ENCODE peak calls at places on chromosomes 1 and 21, in six cellular contexts. One of them, this sample, is unnamed.
A peak's percentile ranks its signal among the peaks of the same experiment; 100 is the strongest.

GRCh38 chr1:119911775-119912174 is 15.5 kb upstream of the ADAM30 start:
- DNase-seq in OCI-LY7: no peak
- DNase-seq in kidney: no peak
- DNase-seq in GM06990: no peak
- DNase-seq in adipocyte: no peak
- DNase-seq in activated CD4-positive, alpha-beta T cell treated with anti-CD3 and anti-CD28 coated beads, Interleukin-2, amount 10 ng/mL, durations not matched to agents 7 days and 5 days: no peak
- DNase-seq in this sample: no peak

GRCh38 chr1:56149761-56150160 is 429.6 kb downstream of the PLPP3 start:
- DNase-seq in kidney: no peak
- DNase-seq in OCI-LY7: no peak
- DNase-seq in activated CD4-positive, alpha-beta T cell treated with anti-CD3 and anti-CD28 coated beads, Interleukin-2, amount 10 ng/mL, durations not matched to agents 7 days and 5 days: no peak
- DNase-seq in adipocyte: no peak
- DNase-seq in GM06990: no peak
- DNase-seq in this sample: peak; percentile 10

GRCh38 chr21:42612390-42612789 is 41.0 kb upstream of the PDE9A start:
- DNase-seq in GM06990: no peak
- DNase-seq in kidney: no peak
- DNase-seq in activated CD4-positive, alpha-beta T cell treated with anti-CD3 and anti-CD28 coated beads, Interleukin-2, amount 10 ng/mL, durations not matched to agents 7 days and 5 days: no peak
- DNase-seq in adipocyte: no peak
- DNase-seq in OCI-LY7: no peak
- DNase-seq in this sample: no peak

GRCh38 chr1:21633141-21633755 is 35.9 kb downstream of the RAP1GAP start:
- DNase-seq in OCI-LY7: no peak
- DNase-seq in adipocyte: no peak
- DNase-seq in kidney: no peak
- DNase-seq in activated CD4-positive, alpha-beta T cell treated with anti-CD3 and anti-CD28 coated beads, Interleukin-2, amount 10 ng/mL, durations not matched to agents 7 days and 5 days: no peak
- DNase-seq in GM06990: no peak
- DNase-seq in this sample: no peak

GRCh38 chr1:205670143-205670431 is 10.2 kb downstream of the SLC45A3 start:
- DNase-seq in activated CD4-positive, alpha-beta T cell treated with anti-CD3 and anti-CD28 coated beads, Interleukin-2, amount 10 ng/mL, durations not matched to agents 7 days and 5 days: no peak
- DNase-seq in GM06990: no peak
- DNase-seq in kidney: no peak
- DNase-seq in OCI-LY7: no peak
- DNase-seq in adipocyte: no peak
- DNase-seq in this sample: no peak

GRCh38 chr1:33302325-33302724 is 18.6 kb downstream of the A3GALT2 start:
- DNase-seq in GM06990: no peak
- DNase-seq in activated CD4-positive, alpha-beta T cell treated with anti-CD3 and anti-CD28 coated beads, Interleukin-2, amount 10 ng/mL, durations not matched to agents 7 days and 5 days: peak; percentile 60
- DNase-seq in kidney: peak; percentile 47
- DNase-seq in OCI-LY7: peak; percentile 11
- DNase-seq in adipocyte: no peak
- DNase-seq in this sample: no peak

GRCh38 chr1:14915356-14916054 is 238.0 kb upstream of the TMEM51 start:
- DNase-seq in adipocyte: peak; percentile 68
- DNase-seq in kidney: no peak
- DNase-seq in OCI-LY7: peak; percentile 58
- DNase-seq in activated CD4-positive, alpha-beta T cell treated with anti-CD3 and anti-CD28 coated beads, Interleukin-2, amount 10 ng/mL, durations not matched to agents 7 days and 5 days: peak; percentile 54
- DNase-seq in GM06990: no peak
- DNase-seq in this sample: no peak

GRCh38 chr1:115280073-115280472 is 58.0 kb downstream of the NGF start:
- DNase-seq in kidney: no peak
- DNase-seq in OCI-LY7: no peak
- DNase-seq in activated CD4-positive, alpha-beta T cell treated with anti-CD3 and anti-CD28 coated beads, Interleukin-2, amount 10 ng/mL, durations not matched to agents 7 days and 5 days: no peak
- DNase-seq in adipocyte: peak; percentile 95
- DNase-seq in GM06990: no peak
- DNase-seq in this sample: peak; percentile 93

GRCh38 chr1:230228234-230228897 is 161.3 kb downstream of the GALNT2 start:
- DNase-seq in kidney: no peak
- DNase-seq in adipocyte: no peak
- DNase-seq in activated CD4-positive, alpha-beta T cell treated with anti-CD3 and anti-CD28 coated beads, Interleukin-2, amount 10 ng/mL, durations not matched to agents 7 days and 5 days: no peak
- DNase-seq in GM06990: no peak
- DNase-seq in OCI-LY7: no peak
- DNase-seq in this sample: no peak

GRCh38 chr1:206497774-206498173 is 9.6 kb upstream of the RASSF5 start:
- DNase-seq in adipocyte: no peak
- DNase-seq in activated CD4-positive, alpha-beta T cell treated with anti-CD3 and anti-CD28 coated beads, Interleukin-2, amount 10 ng/mL, durations not matched to agents 7 days and 5 days: no peak
- DNase-seq in kidney: no peak
- DNase-seq in GM06990: no peak
- DNase-seq in OCI-LY7: no peak
- DNase-seq in this sample: peak; percentile 27

GRCh38 chr1:19606817-19607706 is 37.0 kb upstream of the NBL1 start:
- DNase-seq in OCI-LY7: no peak
- DNase-seq in GM06990: no peak
- DNase-seq in adipocyte: peak; percentile 54
- DNase-seq in kidney: no peak
- DNase-seq in activated CD4-positive, alpha-beta T cell treated with anti-CD3 and anti-CD28 coated beads, Interleukin-2, amount 10 ng/mL, durations not matched to agents 7 days and 5 days: peak; percentile 84
- DNase-seq in this sample: peak; percentile 52

GRCh38 chr1:22137006-22137720 is 5.7 kb downstream of the WNT4 start:
- DNase-seq in OCI-LY7: no peak
- DNase-seq in activated CD4-positive, alpha-beta T cell treated with anti-CD3 and anti-CD28 coated beads, Interleukin-2, amount 10 ng/mL, durations not matched to agents 7 days and 5 days: no peak
- DNase-seq in GM06990: no peak
- DNase-seq in adipocyte: no peak
- DNase-seq in kidney: no peak
- DNase-seq in this sample: no peak

GRCh38 chr1:174169342-174169741 is 10.0 kb downstream of the RABGAP1L start:
- DNase-seq in activated CD4-positive, alpha-beta T cell treated with anti-CD3 and anti-CD28 coated beads, Interleukin-2, amount 10 ng/mL, durations not matched to agents 7 days and 5 days: no peak
- DNase-seq in adipocyte: no peak
- DNase-seq in kidney: no peak
- DNase-seq in OCI-LY7: no peak
- DNase-seq in GM06990: no peak
- DNase-seq in this sample: no peak

GRCh38 chr1:218317061-218317460 is 28.1 kb upstream of the TGFB2 start:
- DNase-seq in GM06990: no peak
- DNase-seq in adipocyte: no peak
- DNase-seq in activated CD4-positive, alpha-beta T cell treated with anti-CD3 and anti-CD28 coated beads, Interleukin-2, amount 10 ng/mL, durations not matched to agents 7 days and 5 days: no peak
- DNase-seq in kidney: no peak
- DNase-seq in OCI-LY7: no peak
- DNase-seq in this sample: no peak

GRCh38 chr1:52633291-52633754 is 355 bp downstream of the SHISAL2A start:
- DNase-seq in GM06990: peak; percentile 48
- DNase-seq in activated CD4-positive, alpha-beta T cell treated with anti-CD3 and anti-CD28 coated beads, Interleukin-2, amount 10 ng/mL, durations not matched to agents 7 days and 5 days: peak; percentile 18
- DNase-seq in OCI-LY7: no peak
- DNase-seq in adipocyte: peak; percentile 42
- DNase-seq in kidney: peak; percentile 68
- DNase-seq in this sample: no peak

GRCh38 chr1:77387553-77387952 is 105.7 kb downstream of the AK5 start:
- DNase-seq in OCI-LY7: no peak
- DNase-seq in adipocyte: no peak
- DNase-seq in kidney: no peak
- DNase-seq in activated CD4-positive, alpha-beta T cell treated with anti-CD3 and anti-CD28 coated beads, Interleukin-2, amount 10 ng/mL, durations not matched to agents 7 days and 5 days: no peak
- DNase-seq in GM06990: no peak
- DNase-seq in this sample: no peak

GRCh38 chr1:53408013-53408754 is 51.0 kb upstream of the DMRTB1 start:
- DNase-seq in GM06990: no peak
- DNase-seq in kidney: no peak
- DNase-seq in adipocyte: no peak
- DNase-seq in activated CD4-positive, alpha-beta T cell treated with anti-CD3 and anti-CD28 coated beads, Interleukin-2, amount 10 ng/mL, durations not matched to agents 7 days and 5 days: no peak
- DNase-seq in OCI-LY7: no peak
- DNase-seq in this sample: no peak

GRCh38 chr1:22749919-22750670 is 39.5 kb downstream of the EPHB2 start:
- DNase-seq in activated CD4-positive, alpha-beta T cell treated with anti-CD3 and anti-CD28 coated beads, Interleukin-2, amount 10 ng/mL, durations not matched to agents 7 days and 5 days: no peak
- DNase-seq in GM06990: no peak
- DNase-seq in OCI-LY7: peak; percentile 5
- DNase-seq in adipocyte: peak; percentile 89
- DNase-seq in kidney: no peak
- DNase-seq in this sample: peak; percentile 91

GRCh38 chr1:173870252-173871075 is 2.3 kb downstream of the ZBTB37 start:
- DNase-seq in GM06990: peak; percentile 58
- DNase-seq in OCI-LY7: peak; percentile 65
- DNase-seq in adipocyte: no peak
- DNase-seq in kidney: no peak
- DNase-seq in activated CD4-positive, alpha-beta T cell treated with anti-CD3 and anti-CD28 coated beads, Interleukin-2, amount 10 ng/mL, durations not matched to agents 7 days and 5 days: peak; percentile 52
- DNase-seq in this sample: no peak

GRCh38 chr1:218640213-218640612 is 295.1 kb downstream of the TGFB2 start:
- DNase-seq in activated CD4-positive, alpha-beta T cell treated with anti-CD3 and anti-CD28 coated beads, Interleukin-2, amount 10 ng/mL, durations not matched to agents 7 days and 5 days: no peak
- DNase-seq in kidney: no peak
- DNase-seq in adipocyte: no peak
- DNase-seq in OCI-LY7: no peak
- DNase-seq in GM06990: no peak
- DNase-seq in this sample: no peak

GRCh38 chr1:18828224-18828623 is 31.2 kb downstream of the TAS1R2 start:
- DNase-seq in OCI-LY7: no peak
- DNase-seq in kidney: no peak
- DNase-seq in GM06990: no peak
- DNase-seq in activated CD4-positive, alpha-beta T cell treated with anti-CD3 and anti-CD28 coated beads, Interleukin-2, amount 10 ng/mL, durations not matched to agents 7 days and 5 days: no peak
- DNase-seq in adipocyte: no peak
- DNase-seq in this sample: no peak

GRCh38 chr1:7427901-7428300 is 343.2 kb upstream of the VAMP3 start:
- DNase-seq in OCI-LY7: no peak
- DNase-seq in adipocyte: no peak
- DNase-seq in activated CD4-positive, alpha-beta T cell treated with anti-CD3 and anti-CD28 coated beads, Interleukin-2, amount 10 ng/mL, durations not matched to agents 7 days and 5 days: no peak
- DNase-seq in kidney: peak; percentile 67
- DNase-seq in GM06990: no peak
- DNase-seq in this sample: no peak

GRCh38 chr21:17925900-17926299 is 106.7 kb upstream of the C21orf91 start:
- DNase-seq in OCI-LY7: peak; percentile 21
- DNase-seq in activated CD4-positive, alpha-beta T cell treated with anti-CD3 and anti-CD28 coated beads, Interleukin-2, amount 10 ng/mL, durations not matched to agents 7 days and 5 days: no peak
- DNase-seq in adipocyte: peak; percentile 44
- DNase-seq in kidney: no peak
- DNase-seq in GM06990: no peak
- DNase-seq in this sample: peak; percentile 33

GRCh38 chr1:225651376-225651871 is 1.5 kb downstream of the ENAH start:
- DNase-seq in activated CD4-positive, alpha-beta T cell treated with anti-CD3 and anti-CD28 coated beads, Interleukin-2, amount 10 ng/mL, durations not matched to agents 7 days and 5 days: no peak
- DNase-seq in adipocyte: peak; percentile 70
- DNase-seq in OCI-LY7: no peak
- DNase-seq in GM06990: no peak
- DNase-seq in kidney: no peak
- DNase-seq in this sample: peak; percentile 42

GRCh38 chr1:91684599-91685196 is 184.0 kb downstream of the CDC7 start:
- DNase-seq in OCI-LY7: peak; percentile 1
- DNase-seq in GM06990: no peak
- DNase-seq in adipocyte: peak; percentile 53
- DNase-seq in activated CD4-positive, alpha-beta T cell treated with anti-CD3 and anti-CD28 coated beads, Interleukin-2, amount 10 ng/mL, durations not matched to agents 7 days and 5 days: peak; percentile 21
- DNase-seq in kidney: no peak
- DNase-seq in this sample: peak; percentile 72

GRCh38 chr1:85464497-85465098 is 361 bp downstream of the DDAH1 start:
- DNase-seq in GM06990: peak; percentile 50
- DNase-seq in OCI-LY7: no peak
- DNase-seq in adipocyte: peak; percentile 80
- DNase-seq in kidney: peak; percentile 92
- DNase-seq in activated CD4-positive, alpha-beta T cell treated with anti-CD3 and anti-CD28 coated beads, Interleukin-2, amount 10 ng/mL, durations not matched to agents 7 days and 5 days: peak; percentile 14
- DNase-seq in this sample: peak; percentile 81

GRCh38 chr21:26448751-26449150 is 124.3 kb downstream of the CYYR1 start:
- DNase-seq in kidney: no peak
- DNase-seq in OCI-LY7: no peak
- DNase-seq in adipocyte: no peak
- DNase-seq in GM06990: no peak
- DNase-seq in activated CD4-positive, alpha-beta T cell treated with anti-CD3 and anti-CD28 coated beads, Interleukin-2, amount 10 ng/mL, durations not matched to agents 7 days and 5 days: no peak
- DNase-seq in this sample: peak; percentile 55

GRCh38 chr1:47624531-47624930 is 186.7 kb downstream of the FOXD2 start:
- DNase-seq in activated CD4-positive, alpha-beta T cell treated with anti-CD3 and anti-CD28 coated beads, Interleukin-2, amount 10 ng/mL, durations not matched to agents 7 days and 5 days: no peak
- DNase-seq in adipocyte: no peak
- DNase-seq in OCI-LY7: peak; percentile 2
- DNase-seq in kidney: no peak
- DNase-seq in GM06990: no peak
- DNase-seq in this sample: no peak

GRCh38 chr1:52636701-52637695 is 4.0 kb downstream of the SHISAL2A start:
- DNase-seq in activated CD4-positive, alpha-beta T cell treated with anti-CD3 and anti-CD28 coated beads, Interleukin-2, amount 10 ng/mL, durations not matched to agents 7 days and 5 days: peak; percentile 82
- DNase-seq in adipocyte: no peak
- DNase-seq in GM06990: peak; percentile 79
- DNase-seq in kidney: no peak
- DNase-seq in OCI-LY7: peak; percentile 96
- DNase-seq in this sample: no peak

GRCh38 chr1:24993871-24994270 is 63.8 kb upstream of the RUNX3 start:
- DNase-seq in adipocyte: no peak
- DNase-seq in kidney: peak; percentile 37
- DNase-seq in GM06990: no peak
- DNase-seq in activated CD4-positive, alpha-beta T cell treated with anti-CD3 and anti-CD28 coated beads, Interleukin-2, amount 10 ng/mL, durations not matched to agents 7 days and 5 days: no peak
- DNase-seq in OCI-LY7: no peak
- DNase-seq in this sample: no peak

GRCh38 chr1:99754055-99754626 is 12.3 kb downstream of the FRRS1 start:
- DNase-seq in kidney: no peak
- DNase-seq in GM06990: no peak
- DNase-seq in adipocyte: no peak
- DNase-seq in activated CD4-positive, alpha-beta T cell treated with anti-CD3 and anti-CD28 coated beads, Interleukin-2, amount 10 ng/mL, durations not matched to agents 7 days and 5 days: no peak
- DNase-seq in OCI-LY7: no peak
- DNase-seq in this sample: no peak

GRCh38 chr21:28928578-28929124 is 64.0 kb downstream of the LTN1 start:
- DNase-seq in adipocyte: no peak
- DNase-seq in activated CD4-positive, alpha-beta T cell treated with anti-CD3 and anti-CD28 coated beads, Interleukin-2, amount 10 ng/mL, durations not matched to agents 7 days and 5 days: no peak
- DNase-seq in OCI-LY7: no peak
- DNase-seq in kidney: no peak
- DNase-seq in GM06990: no peak
- DNase-seq in this sample: no peak

GRCh38 chr1:9716404-9717192 is 65.1 kb downstream of the PIK3CD start:
- DNase-seq in adipocyte: no peak
- DNase-seq in activated CD4-positive, alpha-beta T cell treated with anti-CD3 and anti-CD28 coated beads, Interleukin-2, amount 10 ng/mL, durations not matched to agents 7 days and 5 days: no peak
- DNase-seq in OCI-LY7: no peak
- DNase-seq in GM06990: no peak
- DNase-seq in kidney: no peak
- DNase-seq in this sample: no peak

GRCh38 chr1:228006793-228007053 is at the start of gene WNT3A:
- DNase-seq in GM06990: no peak
- DNase-seq in OCI-LY7: no peak
- DNase-seq in adipocyte: no peak
- DNase-seq in kidney: no peak
- DNase-seq in activated CD4-positive, alpha-beta T cell treated with anti-CD3 and anti-CD28 coated beads, Interleukin-2, amount 10 ng/mL, durations not matched to agents 7 days and 5 days: no peak
- DNase-seq in this sample: no peak

GRCh38 chr1:192852001-192852400 is 43.2 kb downstream of the RGS2 start:
- DNase-seq in adipocyte: no peak
- DNase-seq in GM06990: no peak
- DNase-seq in OCI-LY7: no peak
- DNase-seq in kidney: no peak
- DNase-seq in activated CD4-positive, alpha-beta T cell treated with anti-CD3 and anti-CD28 coated beads, Interleukin-2, amount 10 ng/mL, durations not matched to agents 7 days and 5 days: no peak
- DNase-seq in this sample: no peak

GRCh38 chr21:29085106-29085752 is 11.8 kb upstream of the CCT8 start:
- DNase-seq in kidney: no peak
- DNase-seq in OCI-LY7: no peak
- DNase-seq in GM06990: no peak
- DNase-seq in adipocyte: no peak
- DNase-seq in activated CD4-positive, alpha-beta T cell treated with anti-CD3 and anti-CD28 coated beads, Interleukin-2, amount 10 ng/mL, durations not matched to agents 7 days and 5 days: no peak
- DNase-seq in this sample: no peak

GRCh38 chr21:14685568-14685967 is 139.5 kb upstream of the SAMSN1 start:
- DNase-seq in activated CD4-positive, alpha-beta T cell treated with anti-CD3 and anti-CD28 coated beads, Interleukin-2, amount 10 ng/mL, durations not matched to agents 7 days and 5 days: no peak
- DNase-seq in adipocyte: no peak
- DNase-seq in kidney: no peak
- DNase-seq in OCI-LY7: peak; percentile 55
- DNase-seq in GM06990: peak; percentile 42
- DNase-seq in this sample: no peak

GRCh38 chr1:117610036-117610435 is 4.2 kb downstream of the TENT5C start:
- DNase-seq in GM06990: no peak
- DNase-seq in OCI-LY7: no peak
- DNase-seq in adipocyte: no peak
- DNase-seq in activated CD4-positive, alpha-beta T cell treated with anti-CD3 and anti-CD28 coated beads, Interleukin-2, amount 10 ng/mL, durations not matched to agents 7 days and 5 days: no peak
- DNase-seq in kidney: no peak
- DNase-seq in this sample: no peak

GRCh38 chr1:115306146-115306545 is 31.9 kb downstream of the NGF start:
- DNase-seq in activated CD4-positive, alpha-beta T cell treated with anti-CD3 and anti-CD28 coated beads, Interleukin-2, amount 10 ng/mL, durations not matched to agents 7 days and 5 days: no peak
- DNase-seq in adipocyte: peak; percentile 72
- DNase-seq in GM06990: no peak
- DNase-seq in kidney: no peak
- DNase-seq in OCI-LY7: no peak
- DNase-seq in this sample: no peak